ENCODE peak calls at places on chromosomes 5 and 9, in ten cellular contexts. T, C, Z, F, Q, B, E, D, W and U are unnamed samples.

GRCh38 chr5:143248391-143248790 is 155.1 kb downstream of the NR3C1 start:
- DNase-seq in C (no peak), T (no peak), E (no peak), B (no peak), Z (no peak), D (no peak), F (no peak), Q (no peak), W (no peak), U (no peak)

GRCh38 chr5:151406322-151406947 is 41.0 kb upstream of the SLC36A1 start:
- DNase-seq in Z (peak), C (no peak), Q (no peak), B (no peak), E (no peak), F (no peak), T (peak), D (no peak), W (no peak), U (peak)

GRCh38 chr5:133934822-133935793 is 33.3 kb downstream of the C5orf15 start:
- DNase-seq in B (no peak), F (no peak), Q (no peak), E (no peak), D (no peak), Z (no peak), W (no peak), T (no peak), C (no peak), U (no peak)

GRCh38 chr9:122213589-122214413 is 15.0 kb downstream of the LHX6 start:
- DNase-seq in W (no peak), B (peak), Z (peak), C (no peak), E (peak), D (peak), T (peak), Q (no peak), F (no peak), U (peak)

GRCh38 chr5:99104538-99105132 is 175.8 kb upstream of the CHD1 start:
- DNase-seq in W (peak), E (peak), T (peak), D (peak), F (no peak), B (no peak), Q (no peak), C (no peak), Z (no peak), U (peak)

GRCh38 chr5:154138701-154139100 is 51.8 kb upstream of the GALNT10 start:
- DNase-seq in W (peak), T (no peak), Q (no peak), C (no peak), F (no peak), B (peak), D (no peak), E (no peak), Z (peak), U (no peak)

GRCh38 chr5:177404641-177405134 is 4.2 kb upstream of the PFN3 start:
- DNase-seq in E (no peak), D (no peak), Z (no peak), F (no peak), C (no peak), Q (no peak), W (no peak), T (no peak), B (peak), U (no peak)

GRCh38 chr5:67182406-67182805 is 14.2 kb downstream of the CD180 start:
- DNase-seq in F (peak), W (peak), Z (peak), E (no peak), B (peak), Q (peak), T (peak), D (no peak), C (no peak), U (peak)

GRCh38 chr9:92654481-92655301 is 15.2 kb downstream of the IPPK start:
- DNase-seq in B (peak), Q (no peak), E (peak), C (no peak), F (no peak), D (no peak), T (no peak), Z (no peak), W (no peak), U (no peak)

GRCh38 chr5:107404595-107405366 is 266.0 kb downstream of the EFNA5 start:
- DNase-seq in C (no peak), T (no peak), Q (no peak), W (no peak), Z (no peak), E (no peak), D (no peak), B (no peak), F (no peak), U (no peak)

GRCh38 chr9:20854444-20854843 is 170.4 kb downstream of the FOCAD start:
- DNase-seq in F (peak), C (no peak), E (peak), Q (no peak), T (no peak), W (peak), B (no peak), D (no peak), Z (no peak), U (no peak)

GRCh38 chr9:4082948-4083347 is 216.9 kb downstream of the GLIS3 start:
- DNase-seq in D (no peak), C (no peak), Z (no peak), B (no peak), F (no peak), W (no peak), E (no peak), Q (no peak), T (no peak), U (no peak)

GRCh38 chr5:10324519-10325370 is 17.0 kb upstream of the CMBL start:
- DNase-seq in T (no peak), W (no peak), E (no peak), C (peak), Z (no peak), F (no peak), Q (no peak), B (no peak), D (no peak), U (no peak)

GRCh38 chr9:91760906-91761305 is 189.1 kb downstream of the ROR2 start:
- DNase-seq in E (no peak), B (no peak), F (no peak), W (no peak), T (no peak), Q (no peak), Z (no peak), D (no peak), C (no peak), U (no peak)

GRCh38 chr9:72309366-72310133 is 55.5 kb downstream of the ZFAND5 start:
- DNase-seq in D (no peak), F (no peak), E (no peak), Z (peak), T (no peak), W (no peak), C (no peak), B (no peak), Q (no peak), U (peak)

GRCh38 chr5:106966686-106967315 is 703.9 kb downstream of the EFNA5 start:
- DNase-seq in Q (no peak), F (no peak), B (no peak), D (no peak), Z (no peak), W (peak), E (no peak), T (no peak), C (no peak), U (no peak)

GRCh38 chr9:36765077-36765390 is 192.3 kb downstream of the MELK start:
- DNase-seq in C (no peak), Q (no peak), E (no peak), F (no peak), D (no peak), B (no peak), W (no peak), Z (no peak), T (no peak), U (peak)
- H3K4me3 ChIP-seq in C (no peak), Q (no peak), E (no peak), F (no peak), D (no peak), B (no peak), W (no peak), Z (no peak), T (no peak), U (peak)

DNA sequence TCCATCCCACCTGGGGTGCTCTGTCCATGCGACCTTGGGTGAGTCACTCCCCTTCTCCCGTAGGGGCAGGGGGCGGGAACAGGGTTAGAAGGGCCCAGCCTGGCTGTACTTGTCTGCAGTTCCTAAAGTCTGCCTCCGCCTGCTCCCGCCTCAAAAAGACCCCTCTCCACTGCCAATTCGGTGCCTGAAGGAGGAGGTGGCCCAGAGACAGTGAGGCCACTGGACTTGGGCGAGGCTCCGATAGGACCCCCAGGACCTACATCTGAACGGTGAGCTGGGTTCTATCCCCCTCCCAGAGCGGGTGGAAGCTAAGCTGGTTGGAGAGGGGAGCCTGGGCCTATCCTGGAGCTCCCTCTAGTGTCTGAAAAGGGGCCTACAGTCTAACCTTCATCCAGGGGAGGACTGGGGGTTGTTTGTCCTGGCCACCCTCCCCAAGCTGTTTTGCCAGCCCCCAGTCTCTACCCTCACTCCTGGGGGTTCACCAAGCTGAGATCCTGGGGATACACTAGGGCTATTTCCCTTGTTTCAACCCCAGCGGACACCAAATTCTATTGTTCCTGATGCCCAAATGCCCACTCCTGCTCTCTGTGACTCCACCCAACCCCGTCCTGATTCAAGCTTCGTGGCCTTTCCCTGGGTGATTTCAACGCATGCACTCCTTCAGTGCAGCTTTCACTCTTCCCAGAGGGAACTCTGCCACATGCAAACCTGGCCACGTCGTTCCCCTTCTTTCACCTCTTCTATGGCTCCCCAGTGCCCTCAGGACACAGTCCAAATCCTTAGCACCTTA is 6.1 kb upstream of the CRB2 start:
- DNase-seq in F (no peak), Q (no peak), C (peak), D (peak), B (peak), T (peak), E (peak), W (no peak), Z (peak), U (peak)
- H3K4me3 ChIP-seq in F (no peak), Q (no peak), C (no peak), D (no peak), B (no peak), T (no peak), E (no peak), W (no peak), Z (no peak), U (no peak)

DNA sequence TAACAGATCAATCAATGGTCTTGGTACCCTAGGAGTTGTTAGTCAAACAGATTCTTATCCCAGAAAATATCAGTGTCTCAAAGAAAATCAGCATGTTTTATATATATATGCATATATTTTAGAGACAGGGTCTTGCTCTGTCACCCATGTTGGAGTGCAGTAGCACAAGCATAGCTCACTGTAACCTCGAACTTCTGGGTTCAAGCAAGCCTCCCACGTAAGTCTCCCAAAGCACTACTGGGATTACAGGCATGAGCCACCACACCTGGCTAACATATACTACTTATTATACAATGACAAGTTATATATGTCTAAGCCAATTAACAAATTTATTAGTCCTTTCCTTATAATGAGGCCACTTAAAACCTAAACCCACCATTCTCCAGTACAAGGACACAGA is 10.4 kb downstream of the RAB14 start:
- DNase-seq in T (no peak), E (no peak), W (no peak), B (no peak), Z (no peak), C (no peak), D (no peak), F (no peak), Q (no peak), U (no peak)
- H3K4me3 ChIP-seq in T (no peak), E (no peak), W (no peak), B (no peak), Z (no peak), C (no peak), D (no peak), F (no peak), Q (no peak), U (no peak)

GRCh38 chr9:133702798-133703570 is 35.2 kb downstream of the SARDH start:
- DNase-seq in B (peak), W (no peak), Q (peak), Z (no peak), F (no peak), D (no peak), T (no peak), E (no peak), C (no peak), U (no peak)
- H3K4me3 ChIP-seq in B (peak), W (no peak), Q (no peak), Z (no peak), F (no peak), D (no peak), T (no peak), E (no peak), C (peak), U (no peak)

DNA sequence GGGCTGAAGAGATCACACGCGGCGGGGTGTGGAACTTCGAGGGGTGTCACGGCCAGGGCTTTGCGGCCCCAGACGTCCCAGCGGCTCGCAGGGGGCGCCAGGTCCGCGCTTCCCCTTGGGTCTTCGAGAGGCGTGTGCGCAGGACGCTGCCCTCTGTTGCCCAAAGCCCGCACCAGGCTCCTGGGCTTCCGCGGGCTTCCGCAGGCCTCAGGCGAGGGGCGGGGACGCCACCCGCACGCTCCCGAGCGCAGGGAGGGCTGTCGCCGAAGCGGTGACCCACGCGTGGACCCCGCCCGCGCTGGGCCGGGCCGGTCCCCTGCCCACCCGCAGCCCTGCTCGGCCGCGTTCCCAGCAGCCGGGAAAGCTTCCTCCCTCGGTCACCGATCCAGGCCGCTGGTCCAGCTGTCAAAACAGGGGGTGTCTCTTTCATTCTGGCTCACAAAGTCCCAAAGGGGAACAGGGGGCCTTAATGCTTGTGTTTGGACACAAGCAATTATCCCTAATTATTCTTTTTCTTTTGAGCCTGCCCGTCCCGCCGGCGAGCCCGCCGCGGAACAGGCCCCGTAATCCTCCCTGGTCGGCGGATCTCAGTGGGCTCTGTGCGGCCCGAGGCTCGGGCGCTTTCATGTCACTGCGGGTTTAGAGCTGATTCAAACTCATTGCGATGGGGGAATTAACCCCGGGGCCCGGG is 60.6 kb downstream of the TMEM174 start:
- DNase-seq in B (no peak), C (no peak), E (no peak), Q (no peak), F (no peak), W (no peak), T (peak), D (no peak), Z (no peak), U (no peak)
- H3K4me3 ChIP-seq in B (peak), C (peak), E (no peak), Q (peak), F (no peak), W (peak), T (peak), D (peak), Z (no peak), U (no peak)

DNA sequence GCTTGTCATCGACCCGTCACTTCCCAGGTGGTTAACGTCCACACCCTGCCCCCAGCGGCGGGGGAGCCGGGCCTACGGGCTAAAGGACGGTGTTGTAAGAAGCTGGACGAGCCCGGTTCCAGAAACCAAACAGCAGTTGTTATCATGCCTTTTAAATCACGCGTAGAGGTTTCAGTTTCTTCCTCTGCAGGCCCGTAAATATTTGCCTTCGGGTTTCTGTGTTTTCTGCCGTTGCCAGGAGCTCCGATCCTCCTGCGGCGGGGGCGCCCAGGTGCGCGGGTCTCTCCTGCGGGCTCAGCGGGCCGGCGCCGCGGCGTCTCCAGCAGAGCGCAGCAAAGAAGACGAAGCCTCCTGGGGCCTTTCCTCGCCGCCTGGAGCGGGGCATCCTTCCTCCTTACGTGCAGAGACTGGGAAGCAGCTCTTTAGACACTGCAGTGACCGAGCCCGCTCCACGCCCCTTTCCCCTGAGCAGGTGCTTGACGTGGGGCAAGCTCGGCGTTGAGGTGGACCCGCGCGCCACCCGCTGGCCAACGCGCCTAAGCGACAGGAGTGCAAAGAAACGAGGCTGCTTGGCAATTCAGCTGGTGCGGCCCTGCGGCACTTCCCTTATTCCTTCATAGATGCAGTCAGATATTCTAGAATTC is 21.8 kb upstream of the TTC1 start:
- DNase-seq in F (no peak), B (peak), W (peak), Z (peak), T (peak), Q (peak), E (peak), D (peak), C (peak), U (peak)
- H3K4me3 ChIP-seq in F (peak), B (peak), W (peak), Z (no peak), T (peak), Q (peak), E (peak), D (peak), C (peak), U (peak)

DNA sequence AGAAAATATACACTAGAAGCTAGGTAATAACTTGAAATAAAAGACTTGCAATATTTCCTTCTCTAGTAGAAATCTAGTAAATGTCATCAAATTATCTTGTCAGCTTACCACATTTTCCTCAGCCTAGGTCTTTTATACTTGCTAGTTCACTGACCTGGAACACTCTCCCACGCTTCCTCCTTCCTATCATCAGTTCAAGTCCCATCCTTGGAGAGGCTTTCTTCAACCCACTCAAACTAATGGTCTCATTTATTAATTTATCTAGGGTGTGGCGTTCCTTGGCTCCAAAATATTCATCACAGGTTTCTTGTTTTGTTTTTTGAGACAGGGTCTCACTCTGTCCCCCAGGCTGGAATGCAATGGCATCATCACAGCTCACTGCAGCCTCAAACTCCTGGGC is 2.9 kb downstream of the FAM13B start:
- DNase-seq in Z (no peak), C (no peak), T (no peak), E (no peak), Q (no peak), W (no peak), B (no peak), F (no peak), D (no peak), U (no peak)
- H3K4me3 ChIP-seq in Z (no peak), C (no peak), T (no peak), E (no peak), Q (no peak), W (no peak), B (no peak), F (no peak), D (no peak), U (no peak)